ENCODE peak calls at places on chromosomes 3 and 15, in eight cellular contexts. X, P, R, H, V, E, B and I are unnamed samples.

GRCh38 chr15:71725215-71725955 is 85.0 kb upstream of the NR2E3 start:
- DNase-seq in X (no peak), P (no peak), V (no peak), H (no peak), E (no peak), B (no peak), R (peak; percentile 41), I (no peak)

GRCh38 chr3:40292637-40293036 is 16.9 kb upstream of the EIF1B start:
- DNase-seq in B (no peak), R (no peak), H (no peak), X (no peak), V (no peak), P (no peak), E (no peak), I (no peak)

GRCh38 chr15:100919481-100920405 is 586 bp downstream of the LRRK1 start:
- DNase-seq in H (peak; percentile 60), P (peak; percentile 14), R (no peak), V (peak; percentile 90), B (peak; percentile 38), E (no peak), X (no peak), I (no peak)

GRCh38 chr15:56411122-56411749 is 46.0 kb downstream of the TEX9 start:
- DNase-seq in R (no peak), B (no peak), X (no peak), V (no peak), H (no peak), E (no peak), P (no peak), I (no peak)

GRCh38 chr15:32774022-32774421 is 56.2 kb downstream of the GREM1 start:
- DNase-seq in B (peak; percentile 90), X (no peak), E (no peak), R (no peak), P (peak; percentile 96), V (no peak), H (no peak), I (no peak)

GRCh38 chr3:103388214-103388613 is 953.4 kb downstream of the ZPLD1 start:
- DNase-seq in E (no peak), V (no peak), R (no peak), B (no peak), X (no peak), P (peak; percentile 31), H (no peak), I (no peak)

GRCh38 chr3:88031543-88032148 is 27.2 kb downstream of the CGGBP1 start:
- DNase-seq in R (no peak), P (peak; percentile 27), V (no peak), X (no peak), E (no peak), B (no peak), H (no peak), I (no peak)

GRCh38 chr3:106119691-106120090 is 250.9 kb upstream of the CBLB start:
- DNase-seq in X (no peak), E (no peak), B (peak; percentile 51), V (no peak), P (peak; percentile 80), R (no peak), H (no peak), I (no peak)

GRCh38 chr3:88641033-88641604 is 466.3 kb upstream of the EPHA3 start:
- DNase-seq in E (no peak), V (no peak), X (no peak), R (no peak), P (no peak), B (no peak), H (no peak), I (no peak)

GRCh38 chr3:43953814-43954241 is 263.1 kb downstream of the ABHD5 start:
- DNase-seq in E (no peak), P (peak; percentile 49), R (no peak), V (no peak), B (peak; percentile 14), H (no peak), X (no peak), I (no peak)

GRCh38 chr15:55255714-55256113 is 33.9 kb downstream of the RAB27A start:
- DNase-seq in H (no peak), P (no peak), X (no peak), E (no peak), B (no peak), R (no peak), V (no peak), I (no peak)

GRCh38 chr3:154898398-154898797 is 181.7 kb upstream of the MME start:
- DNase-seq in H (no peak), X (no peak), P (no peak), E (no peak), V (no peak), R (no peak), B (no peak), I (no peak)

GRCh38 chr3:59663076-59663850 is 613.4 kb upstream of the CFAP20DC start:
- DNase-seq in H (no peak), E (no peak), B (no peak), P (no peak), R (no peak), X (no peak), V (no peak), I (no peak)

GRCh38 chr3:82145742-82146141 is 384.3 kb upstream of the GBE1 start:
- DNase-seq in B (no peak), H (no peak), E (no peak), R (no peak), P (no peak), V (no peak), X (no peak), I (no peak)

DNA sequence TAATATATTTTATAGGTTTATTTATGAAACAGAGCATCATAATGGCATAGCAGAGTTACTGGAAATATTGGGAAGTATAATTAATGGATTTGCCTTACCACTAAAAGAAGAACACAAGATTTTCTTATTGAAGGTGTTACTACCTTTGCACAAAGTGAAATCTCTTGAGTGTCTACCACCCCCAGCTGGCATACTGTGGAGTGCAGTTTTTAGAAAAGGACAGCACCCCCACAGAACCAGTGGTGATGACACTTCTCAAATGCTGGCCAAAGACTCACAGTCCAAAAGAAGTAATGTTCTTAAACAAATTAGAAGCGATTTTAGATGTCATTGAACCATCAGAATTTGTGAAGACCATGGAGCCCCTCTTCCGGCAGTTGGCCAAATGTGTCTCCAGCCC is 58.1 kb downstream of the DNAH1 start:
- DNase-seq in B (no peak), R (no peak), H (no peak), X (no peak), P (no peak), V (no peak), E (no peak), I (no peak)
- H3K27ac ChIP-seq in B (no peak overlapping the region), R (no peak overlapping the region), H (no peak overlapping the region), X (no peak overlapping the region), P (no peak overlapping the region), V (no peak overlapping the region), E (no peak overlapping the region), I (no peak overlapping the region)

DNA sequence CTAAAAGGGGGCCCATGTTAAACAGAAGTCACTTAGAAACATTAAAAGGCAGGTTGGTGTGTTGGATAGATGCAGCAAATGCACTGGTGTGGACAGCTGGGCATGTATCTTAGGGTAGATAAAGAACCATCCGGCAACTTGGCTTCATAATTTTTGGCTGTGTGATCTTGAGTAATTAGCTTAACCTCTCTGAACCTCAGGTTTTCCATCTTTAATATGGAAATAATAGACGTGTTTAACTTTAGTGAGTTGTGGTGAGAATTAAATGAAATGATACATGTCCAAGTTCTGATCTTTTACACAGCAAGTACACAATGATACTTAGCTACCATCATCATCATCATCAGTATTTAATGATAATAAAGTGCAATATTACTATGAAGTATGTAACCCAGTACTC is 330.4 kb downstream of the FOXP1 start:
- DNase-seq in P (no peak), V (no peak), H (no peak), B (no peak), R (no peak), E (no peak), X (no peak), I (no peak)
- H3K27ac ChIP-seq in P (no peak overlapping the region), V (no peak overlapping the region), H (peak overlapping the region; percentile 42), B (peak overlapping the region; percentile 78), R (no peak overlapping the region), E (peak overlapping the region; percentile 29), X (peak overlapping the region; percentile 81), I (no peak overlapping the region)

GRCh38 chr3:186951640-186952552 is 21.6 kb downstream of the ST6GAL1 start:
- DNase-seq in R (no peak), H (no peak), X (no peak), P (no peak), V (no peak), E (no peak), B (no peak), I (no peak)

GRCh38 chr3:186946756-186947375 is 16.5 kb downstream of the ST6GAL1 start:
- DNase-seq in H (no peak), V (no peak), P (no peak), B (no peak), X (no peak), E (no peak), R (no peak), I (no peak)

GRCh38 chr3:186949281-186949982 is 19.1 kb downstream of the ST6GAL1 start:
- DNase-seq in X (peak; percentile 31), B (no peak), H (no peak), E (no peak), P (peak; percentile 47), V (no peak), R (peak; percentile 17), I (no peak)

GRCh38 chr3:186953011-186953487 is 22.7 kb downstream of the ST6GAL1 start:
- DNase-seq in P (peak; percentile 34), X (no peak), H (no peak), R (no peak), E (no peak), B (no peak), V (no peak), I (no peak)

DNA sequence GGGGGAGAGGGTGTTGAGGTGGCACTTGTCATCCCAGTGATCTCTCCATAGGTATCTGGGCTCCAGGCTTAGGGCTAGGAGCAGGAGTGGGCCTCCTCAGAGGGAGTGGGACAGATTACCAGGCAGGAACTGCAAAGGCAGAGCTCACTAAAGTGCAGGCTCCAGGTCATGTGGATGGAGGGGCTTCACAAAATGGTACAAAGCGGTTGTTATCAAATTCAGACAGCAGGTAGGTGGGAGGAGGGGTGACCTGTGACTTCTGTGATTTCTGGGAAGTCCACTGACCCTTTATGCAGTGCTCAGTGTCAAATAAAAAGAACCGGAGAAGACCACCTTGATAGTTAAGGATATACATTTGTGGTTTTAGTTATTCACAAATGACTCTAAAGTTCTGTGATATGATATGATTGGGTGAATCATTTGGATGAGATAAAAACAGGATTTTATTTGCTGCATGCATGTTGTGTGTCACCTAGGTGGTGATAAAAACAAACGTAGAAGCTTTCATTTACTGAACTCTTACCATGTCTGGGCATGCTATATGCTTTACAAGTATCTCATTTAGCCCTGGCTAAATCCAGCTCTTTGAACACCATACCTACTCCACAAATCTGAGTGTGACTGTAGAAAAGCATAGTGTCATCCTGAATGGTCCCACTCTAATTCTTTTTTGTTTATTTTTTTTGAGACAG is 20.2 kb downstream of the ST6GAL1 start:
- DNase-seq in R (no peak), H (no peak), V (no peak), X (no peak), E (no peak), P (no peak), B (no peak), I (peak; percentile 40)
- H3K27ac ChIP-seq in R (no peak overlapping the region), H (no peak overlapping the region), V (no peak overlapping the region), X (peak overlapping the region; percentile 98), E (no peak overlapping the region), P (no peak overlapping the region), B (no peak overlapping the region), I (no peak overlapping the region)

DNA sequence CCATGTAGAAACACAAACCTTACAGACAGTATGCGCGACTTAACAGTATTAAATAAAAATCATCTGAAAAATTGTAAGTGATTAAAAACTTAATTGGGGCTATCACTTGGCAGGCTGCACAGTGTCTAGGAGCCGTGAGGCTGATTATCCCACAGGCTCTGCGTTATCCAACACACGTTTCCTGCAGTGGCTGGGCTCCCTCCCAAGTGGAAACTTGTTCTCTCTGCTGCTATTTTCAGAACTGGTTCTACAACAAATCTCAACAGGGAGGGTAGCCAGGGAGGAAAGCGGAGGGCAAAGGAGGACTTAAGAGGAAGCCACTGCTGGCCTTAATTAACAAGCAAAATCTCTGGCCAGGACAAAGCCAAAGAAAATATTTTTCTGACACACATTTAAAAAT is 555.2 kb downstream of the MAGI1 start:
- DNase-seq in X (peak; percentile 74), R (no peak), E (peak; percentile 65), V (peak; percentile 76), B (no peak), H (peak; percentile 63), P (peak; percentile 23), I (no peak)
- H3K27ac ChIP-seq in X (peak overlapping the region; percentile 89), R (no peak overlapping the region), E (peak overlapping the region; percentile 22), V (no peak overlapping the region), B (no peak overlapping the region), H (no peak overlapping the region), P (no peak overlapping the region), I (peak overlapping the region; percentile 0)